ENCODE peak calls at places on chromosomes 7 and 10, in five cellular contexts. O, M, Q, S and Z are unnamed samples.

GRCh38 chr7:33155811-33156210 is 26.4 kb downstream of the BBS9 start:
- DNase-seq in Q (no peak), O (no peak), M (no peak), S (no peak), Z (peak)

GRCh38 chr10:63972949-63973827 is 452.0 kb downstream of the REEP3 start:
- DNase-seq in O (peak), Q (no peak), M (no peak), S (no peak), Z (no peak)

GRCh38 chr10:79390551-79391229 is 43.4 kb downstream of the PPIF start:
- DNase-seq in S (no peak), Q (no peak), M (no peak), O (peak), Z (no peak)

GRCh38 chr7:100219271-100219737 is 445 bp upstream of the PVRIG start:
- DNase-seq in Q (no peak), O (no peak), S (no peak), M (no peak), Z (no peak)

GRCh38 chr7:131945313-131945831 is 388.9 kb upstream of the PODXL start:
- DNase-seq in Q (peak), O (peak), S (peak), M (peak), Z (peak)

GRCh38 chr7:30764030-30764991 is 6.9 kb upstream of the MINDY4 start:
- DNase-seq in S (no peak), O (no peak), Q (no peak), M (no peak), Z (peak)

GRCh38 chr10:13839430-13839986 is 252.7 kb downstream of the PRPF18 start:
- DNase-seq in S (peak), M (no peak), O (no peak), Q (no peak), Z (peak)

GRCh38 chr10:18066947-18067346 is 73.3 kb upstream of the CACNB2 start:
- DNase-seq in O (no peak), Q (no peak), S (peak), M (no peak), Z (no peak)

GRCh38 chr10:110304394-110304779 is 333 bp downstream of the SMNDC1 start:
- DNase-seq in S (no peak), M (no peak), Q (no peak), O (no peak), Z (no peak)

GRCh38 chr10:110306452-110306768 is 1.7 kb upstream of the SMNDC1 start:
- DNase-seq in Q (no peak), O (no peak), S (no peak), M (no peak), Z (no peak)

GRCh38 chr10:110303681-110304080 is 1.0 kb downstream of the SMNDC1 start:
- DNase-seq in S (no peak), M (no peak), O (no peak), Q (no peak), Z (no peak)

GRCh38 chr10:110305767-110306451 is 1.2 kb upstream of the SMNDC1 start:
- DNase-seq in Q (no peak), O (peak), M (peak), S (peak), Z (peak)

DNA sequence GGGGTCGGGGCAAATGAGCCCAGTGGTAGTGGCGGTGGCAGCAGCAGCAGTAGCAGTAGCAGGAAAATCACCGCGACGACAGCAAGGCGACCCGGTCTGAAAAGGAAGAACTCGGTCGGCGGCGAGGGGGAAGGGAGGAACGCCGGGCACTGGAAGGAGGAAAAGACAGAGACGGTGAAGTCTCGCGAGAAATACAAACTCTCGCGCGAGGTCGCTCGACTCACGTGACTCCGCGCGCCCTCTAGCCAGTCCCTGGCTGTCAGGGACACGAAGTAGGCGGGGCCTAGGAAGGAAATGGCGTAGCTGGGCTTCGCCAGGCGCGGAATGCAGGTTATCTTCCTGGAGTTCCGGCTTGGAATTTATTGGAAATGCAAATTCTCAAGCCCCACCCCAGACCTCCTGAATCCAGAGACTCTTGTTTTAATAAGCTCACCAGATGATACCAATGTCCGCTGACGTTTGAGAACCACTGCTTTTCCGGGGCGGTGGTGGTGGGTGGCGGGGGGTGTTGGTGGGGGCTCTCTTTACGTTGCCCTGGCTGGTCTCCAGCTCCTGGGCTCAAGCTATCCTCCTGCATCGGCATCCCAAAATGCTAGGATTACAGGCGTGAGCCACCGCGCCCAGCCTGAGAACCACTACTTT is at the start of gene SMNDC1:
- DNase-seq in O (peak), Q (peak), S (peak), M (peak), Z (peak)
- H3K4ac ChIP-seq in O (no peak), Q (no peak), S (peak), M (no peak), Z (peak)

DNA sequence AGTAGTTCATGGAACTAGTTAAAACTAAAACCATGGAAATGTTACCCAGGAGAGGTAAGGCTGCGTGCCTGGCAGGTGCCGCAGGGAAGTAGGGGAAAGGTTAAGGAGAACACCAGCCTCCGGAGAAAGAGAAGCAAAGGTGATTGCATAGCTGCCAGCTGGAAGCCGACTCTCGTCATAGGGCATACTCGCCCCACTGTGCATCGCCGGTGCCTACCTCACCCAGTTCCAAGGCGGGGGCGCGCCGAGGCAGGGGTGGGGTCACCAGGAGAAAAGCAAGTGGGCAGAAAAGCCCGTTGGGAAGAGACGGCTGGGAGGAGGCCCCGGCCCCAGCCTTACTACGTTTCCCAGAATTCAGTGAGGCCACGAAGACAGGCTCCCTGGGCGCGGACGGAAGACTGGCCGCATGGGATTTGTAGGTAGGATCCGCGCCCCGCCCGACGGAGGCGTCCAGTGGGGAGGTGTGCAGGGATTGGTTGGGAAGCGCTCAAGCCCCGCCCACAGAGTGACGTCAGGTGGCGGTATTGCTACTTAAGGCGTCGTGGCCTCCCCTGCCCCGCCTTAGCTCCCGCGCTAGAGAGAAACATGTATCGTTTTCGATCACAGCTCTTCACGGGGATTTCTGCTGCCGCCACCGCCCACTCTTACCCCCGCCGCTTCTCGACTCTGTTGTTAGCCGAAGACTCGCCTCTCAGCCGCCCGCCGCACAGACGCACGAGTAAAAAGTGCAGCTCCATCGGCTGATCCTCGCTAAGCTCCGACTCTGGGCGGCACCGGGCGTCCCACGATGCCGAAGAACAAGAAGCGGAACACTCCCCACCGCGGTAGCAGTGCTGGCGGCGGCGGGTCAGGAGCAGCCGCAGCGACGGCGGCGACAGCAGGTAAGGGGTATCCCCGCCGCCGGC is at the start of gene IFRD1:
- DNase-seq in S (peak), M (peak), O (peak), Q (peak), Z (peak)
- H3K4ac ChIP-seq in S (peak), M (peak), O (no peak), Q (peak), Z (peak)

GRCh38 chr7:77806425-77806824 is 7.9 kb downstream of the PHTF2 start:
- DNase-seq in Q (no peak), S (no peak), M (no peak), O (no peak), Z (no peak)

GRCh38 chr7:77800730-77801129 is 2.2 kb downstream of the PHTF2 start:
- DNase-seq in O (no peak), M (no peak), Q (no peak), S (no peak), Z (no peak)

GRCh38 chr7:77799078-77799964 is 748 bp downstream of the PHTF2 start:
- DNase-seq in O (peak), Q (no peak), M (peak), S (peak), Z (peak)

GRCh38 chr7:77800158-77800557 is 1.6 kb downstream of the PHTF2 start:
- DNase-seq in M (no peak), Q (no peak), O (no peak), S (no peak), Z (peak)

DNA sequence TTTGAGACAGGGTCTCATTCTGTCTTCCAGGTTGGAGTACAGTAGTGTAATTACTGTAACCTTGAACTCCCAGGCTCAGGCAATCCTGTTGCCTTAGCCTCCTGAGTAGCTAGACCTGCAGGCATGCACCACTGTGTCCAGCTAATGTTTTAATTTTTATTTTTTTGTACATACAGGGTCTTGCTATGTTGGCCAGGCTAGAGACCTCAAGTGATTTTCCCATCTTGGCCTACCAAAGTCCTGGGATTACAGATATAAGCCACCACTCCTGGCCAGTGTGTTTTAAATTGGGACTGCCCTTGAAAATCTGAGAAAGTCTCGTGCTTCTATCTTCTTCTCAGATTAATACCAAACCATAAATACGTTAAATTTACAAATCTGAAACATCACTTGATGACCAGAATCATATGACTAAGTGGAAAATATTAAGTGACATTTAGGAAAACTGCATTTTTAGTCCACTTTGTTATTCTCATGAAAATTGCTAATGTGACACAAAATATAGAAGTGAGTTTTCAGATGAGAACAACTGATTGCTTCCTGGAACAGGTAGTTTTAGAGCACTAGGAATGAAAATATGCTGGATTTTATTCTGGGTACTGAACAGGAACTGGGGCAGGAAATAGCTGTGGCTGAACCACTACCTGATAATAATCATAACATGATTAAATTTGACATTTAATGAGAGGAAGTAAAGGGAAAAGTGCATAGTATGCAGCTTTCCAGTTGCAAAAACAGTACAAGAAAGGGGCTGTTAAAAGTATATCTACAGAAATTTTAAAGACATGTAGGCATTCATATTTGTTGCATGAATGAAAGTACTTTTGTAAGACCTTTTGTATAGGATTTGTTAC is 4.2 kb downstream of the PHTF2 start:
- DNase-seq in S (no peak), O (no peak), M (no peak), Q (no peak), Z (no peak)
- H3K4ac ChIP-seq in S (no peak), O (no peak), M (no peak), Q (no peak), Z (no peak)

GRCh38 chr10:125102821-125103220 is 57.5 kb downstream of the CTBP2 start:
- DNase-seq in M (no peak), O (no peak), S (no peak), Q (no peak), Z (no peak)
- H3K4ac ChIP-seq in M (no peak), O (no peak), S (no peak), Q (no peak), Z (peak)

DNA sequence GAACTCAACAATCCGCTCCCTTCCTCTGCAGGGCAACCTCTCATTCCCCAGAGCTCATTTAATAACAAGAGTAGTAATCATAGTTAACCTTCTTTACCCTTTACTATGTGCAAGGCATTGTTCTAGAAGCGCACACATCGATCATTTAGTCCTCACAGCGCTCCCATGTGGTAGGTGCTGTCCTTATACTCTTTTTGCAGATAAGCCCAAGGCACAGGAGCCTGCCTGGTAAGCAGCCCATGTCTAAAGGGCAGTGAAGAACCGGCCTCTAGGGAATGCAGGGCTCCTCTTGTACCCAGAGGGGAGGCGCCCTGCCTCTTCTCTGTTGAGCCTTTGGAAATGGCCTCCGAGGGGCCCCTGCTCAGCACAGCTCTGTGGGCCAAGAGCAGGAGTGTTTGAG is 14.3 kb downstream of the CHST3 start:
- DNase-seq in Q (no peak), O (peak), M (no peak), S (peak), Z (no peak)
- H3K4ac ChIP-seq in Q (no peak), O (no peak), M (no peak), S (no peak), Z (no peak)

DNA sequence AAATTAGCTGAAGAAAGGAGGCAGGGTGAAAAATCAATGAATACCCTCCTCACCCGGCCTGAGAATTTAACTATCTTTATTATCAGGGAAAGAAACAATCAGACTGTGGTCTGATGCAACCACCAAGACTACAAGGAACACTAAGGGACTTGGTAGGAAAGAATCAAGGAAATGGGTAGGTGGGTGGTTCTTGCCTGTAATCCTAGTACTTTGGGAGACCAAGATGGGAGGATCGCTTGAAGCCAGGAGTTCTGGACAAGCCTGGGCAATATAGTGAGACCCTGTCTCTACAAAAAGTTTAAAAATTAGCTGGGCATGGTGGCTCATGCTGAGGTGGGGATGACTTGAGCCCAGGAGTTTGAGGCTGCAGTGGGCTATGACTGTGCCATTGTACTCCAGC is 12.6 kb downstream of the SMURF1 start:
- DNase-seq in S (no peak), O (no peak), Q (no peak), M (no peak), Z (no peak)
- H3K4ac ChIP-seq in S (no peak), O (no peak), Q (no peak), M (no peak), Z (no peak)

DNA sequence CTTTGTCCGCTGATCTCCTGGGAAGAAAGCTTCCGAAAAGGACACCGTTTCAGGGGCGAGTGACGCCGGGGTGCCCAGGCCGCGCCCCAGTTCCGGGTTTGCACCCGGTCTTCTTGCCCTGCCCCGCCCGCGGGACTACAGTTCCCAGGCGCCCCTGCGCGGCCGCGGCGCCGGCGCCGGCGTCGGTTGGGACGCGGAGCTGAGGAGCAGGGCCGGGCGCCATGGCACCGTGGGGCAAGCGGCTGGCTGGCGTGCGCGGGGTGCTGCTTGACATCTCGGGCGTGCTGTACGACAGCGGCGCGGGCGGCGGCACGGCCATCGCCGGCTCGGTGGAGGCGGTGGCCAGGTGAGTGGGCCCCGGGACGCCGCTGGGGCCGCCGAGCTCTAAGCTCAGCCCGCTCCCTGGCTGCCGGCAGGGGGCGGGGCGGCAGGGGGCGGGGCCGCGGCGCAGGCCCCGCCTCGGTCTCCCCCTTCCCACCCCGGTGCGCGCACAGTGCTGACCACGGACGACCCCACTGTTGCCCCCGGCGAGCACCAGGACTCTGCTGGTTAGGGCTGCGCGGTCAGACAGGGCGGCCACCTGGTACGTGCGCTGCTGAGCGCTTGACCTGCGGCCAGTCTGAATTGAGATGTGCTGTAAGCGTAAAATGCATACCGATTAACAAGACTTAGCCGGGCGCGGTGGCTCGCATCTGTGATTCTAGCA is at the start of gene LHPP:
- DNase-seq in S (peak), M (peak), O (peak), Q (no peak), Z (peak)
- H3K4ac ChIP-seq in S (no peak), M (no peak), O (no peak), Q (peak), Z (peak)

DNA sequence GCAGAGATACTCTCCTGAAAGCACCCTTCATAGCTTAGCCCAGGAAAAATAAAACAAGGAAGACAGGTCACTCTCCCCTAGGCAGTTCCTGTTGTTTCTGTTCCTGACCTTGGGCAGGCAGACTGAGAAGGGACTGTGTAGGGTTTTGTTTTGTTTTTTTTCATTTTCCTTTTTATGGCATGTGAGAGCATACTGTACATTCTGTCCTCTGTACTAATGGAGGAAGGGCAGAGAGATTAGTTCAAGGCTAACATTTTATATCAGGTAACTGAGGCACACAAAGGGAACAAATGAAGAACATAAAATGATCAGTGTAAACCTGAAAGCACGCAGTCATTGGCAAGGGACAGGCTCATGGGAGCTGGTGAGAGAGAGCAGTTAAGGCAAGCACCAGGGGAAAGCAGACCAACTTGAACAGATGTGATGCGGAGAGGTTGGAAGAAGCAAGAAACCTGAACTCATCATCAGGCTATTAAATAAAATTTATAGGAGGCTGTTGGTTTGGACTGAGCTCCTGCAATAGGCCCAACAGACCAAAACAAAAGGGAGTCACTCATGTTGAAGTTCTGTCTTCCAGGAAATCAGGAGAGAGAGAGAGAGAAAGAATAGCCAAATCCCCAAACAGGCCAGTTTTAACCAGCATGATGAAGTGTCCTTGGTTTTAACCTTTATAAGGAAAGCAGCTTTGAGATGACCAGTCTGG is 34.2 kb upstream of the PDCD4 start:
- DNase-seq in S (no peak), Q (no peak), O (no peak), M (no peak), Z (no peak)
- H3K4ac ChIP-seq in S (no peak), Q (no peak), O (no peak), M (no peak), Z (no peak)

GRCh38 chr7:104986623-104987259 is 27.3 kb upstream of the KMT2E start:
- DNase-seq in Q (no peak), M (no peak), S (no peak), O (no peak), Z (no peak)

GRCh38 chr7:104985259-104985617 is 28.8 kb upstream of the KMT2E start:
- DNase-seq in Q (no peak), M (no peak), S (no peak), O (no peak), Z (no peak)

GRCh38 chr7:104993217-104993857 is 20.7 kb upstream of the KMT2E start:
- DNase-seq in O (no peak), Q (no peak), M (no peak), S (no peak), Z (no peak)

DNA sequence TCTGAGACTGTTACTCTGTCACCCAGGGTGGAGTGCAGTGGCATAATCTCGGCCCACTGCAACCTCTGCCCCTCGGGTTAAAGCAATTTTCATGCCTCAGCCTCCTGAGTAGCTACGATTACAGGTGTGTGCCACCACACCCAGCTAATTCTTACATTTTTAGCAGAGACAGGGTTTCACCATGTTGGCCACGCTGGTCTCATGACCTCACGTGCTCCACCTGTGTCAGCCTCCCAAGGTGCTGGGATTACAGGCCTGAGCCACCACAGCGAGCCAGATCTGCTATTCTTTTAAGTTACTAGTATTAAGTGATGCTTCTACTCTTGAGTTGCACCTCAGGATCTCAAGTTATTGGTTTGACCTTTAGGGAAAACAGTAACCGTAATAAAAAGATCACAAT is 23.0 kb upstream of the KMT2E start:
- DNase-seq in O (no peak), M (no peak), Q (no peak), S (no peak), Z (no peak)
- H3K4ac ChIP-seq in O (no peak), M (no peak), Q (no peak), S (no peak), Z (no peak)

GRCh38 chr10:22657028-22657427 is 57.4 kb downstream of the PIP4K2A start:
- DNase-seq in O (no peak), Q (no peak), M (no peak), S (no peak), Z (no peak)
- H3K4ac ChIP-seq in O (no peak), Q (no peak), M (no peak), S (no peak), Z (no peak)